ENCODE peak calls at places on chromosomes 6 and 20, in four cellular contexts. Z is A549, Q is K562, V is HepG2. J is an unnamed sample.

GRCh38 chr20:16701296-16701695 is 28.5 kb upstream of the SNRPB2 start:
- DNase-seq in Z (peak), V (peak), Q (no peak), J (peak)

GRCh38 chr20:51447097-51447764 is 95.3 kb downstream of the NFATC2 start:
- DNase-seq in V (peak), Q (no peak), Z (peak), J (no peak)

GRCh38 chr20:58429303-58429702 is 40.3 kb downstream of the VAPB start:
- DNase-seq in Z (no peak), Q (no peak), V (no peak), J (no peak)

GRCh38 chr6:163679753-163680152 is 265.2 kb downstream of the QKI start:
- DNase-seq in Q (no peak), Z (no peak), V (no peak), J (no peak)

GRCh38 chr20:61131944-61132343 is 120.1 kb upstream of the CDH4 start:
- DNase-seq in Q (no peak), Z (no peak), V (no peak), J (no peak)

GRCh38 chr6:149213829-149214228 is 103.7 kb upstream of the TAB2 start:
- DNase-seq in Q (no peak), V (no peak), Z (no peak), J (no peak)

GRCh38 chr20:35329435-35330139 is 37.4 kb upstream of the FAM83C start:
- DNase-seq in V (peak), Q (peak), Z (peak), J (peak)

GRCh38 chr6:34280216-34280615 is 31.4 kb upstream of the SMIM29 start:
- DNase-seq in V (no peak), Z (no peak), Q (no peak), J (no peak)

GRCh38 chr6:161151660-161152526 is 122.0 kb downstream of the AGPAT4 start:
- DNase-seq in V (no peak), Z (no peak), Q (no peak), J (no peak)

GRCh38 chr6:27547157-27548075 is 74.5 kb upstream of the ZNF184 start:
- DNase-seq in V (peak), Q (peak), Z (peak), J (peak)

GRCh38 chr6:157997893-157998608 is 16.4 kb downstream of the SYNJ2 start:
- DNase-seq in Z (no peak), V (no peak), Q (no peak), J (no peak)

GRCh38 chr6:158002249-158002950 is 20.7 kb downstream of the SYNJ2 start:
- DNase-seq in V (no peak), Q (no peak), Z (no peak), J (no peak)

GRCh38 chr6:157996918-157997702 is 15.4 kb downstream of the SYNJ2 start:
- DNase-seq in Z (no peak), Q (peak), V (no peak), J (no peak)

GRCh38 chr6:158000530-158001307 is 19.1 kb downstream of the SYNJ2 start:
- DNase-seq in V (no peak), Q (no peak), Z (no peak), J (no peak)

DNA sequence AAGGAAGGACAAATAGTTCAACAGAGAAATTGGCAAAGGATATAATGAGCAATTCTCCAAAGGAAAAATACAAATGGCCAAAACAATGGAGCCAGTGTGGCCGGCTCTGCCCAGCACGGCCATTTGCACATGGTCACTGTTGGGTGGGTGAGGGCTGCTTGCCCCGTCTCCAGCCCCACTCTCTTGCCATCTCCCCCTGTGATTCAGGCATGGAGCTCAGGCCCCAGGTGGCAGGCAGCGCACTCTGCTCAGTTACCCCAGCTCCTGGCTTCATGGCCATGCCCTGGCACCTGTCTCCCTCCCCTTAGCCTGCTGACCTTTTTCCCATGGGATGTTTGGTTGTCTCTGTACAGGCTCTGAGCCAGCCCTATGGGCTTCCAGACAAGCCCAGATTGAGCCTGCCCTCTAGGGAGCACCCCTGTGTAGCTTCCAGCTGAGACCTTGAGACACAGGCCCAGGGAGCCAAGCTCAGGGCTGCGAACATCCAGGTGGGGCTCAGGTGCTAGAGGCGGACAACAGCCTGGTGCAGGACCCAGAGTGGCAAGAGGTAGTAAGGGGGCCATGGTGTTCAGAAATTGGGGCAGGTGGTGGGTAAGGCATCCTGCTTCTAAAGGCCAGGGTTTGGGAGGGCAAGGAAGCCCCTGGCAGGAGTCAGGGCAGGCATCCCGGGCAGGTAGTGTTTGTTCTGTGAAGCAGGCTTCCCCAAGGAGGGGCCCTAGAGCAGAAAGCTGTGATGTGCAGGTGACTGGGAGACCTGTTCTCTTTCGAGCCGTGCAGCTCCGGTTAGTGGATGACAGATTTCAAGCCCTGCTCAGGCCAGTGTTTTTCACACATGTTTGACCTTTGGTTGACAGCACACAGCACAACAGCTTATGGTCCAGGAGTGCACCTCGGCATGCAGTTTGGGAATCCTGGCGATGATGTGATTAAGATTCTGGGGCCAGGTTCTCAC is 17.7 kb downstream of the SYNJ2 start:
- DNase-seq in V (no peak), Z (no peak), Q (no peak), J (no peak)
- TF ChIP-seq HMGXB4 in V (no peak), Z (no peak), Q (no peak), J (no peak)

DNA sequence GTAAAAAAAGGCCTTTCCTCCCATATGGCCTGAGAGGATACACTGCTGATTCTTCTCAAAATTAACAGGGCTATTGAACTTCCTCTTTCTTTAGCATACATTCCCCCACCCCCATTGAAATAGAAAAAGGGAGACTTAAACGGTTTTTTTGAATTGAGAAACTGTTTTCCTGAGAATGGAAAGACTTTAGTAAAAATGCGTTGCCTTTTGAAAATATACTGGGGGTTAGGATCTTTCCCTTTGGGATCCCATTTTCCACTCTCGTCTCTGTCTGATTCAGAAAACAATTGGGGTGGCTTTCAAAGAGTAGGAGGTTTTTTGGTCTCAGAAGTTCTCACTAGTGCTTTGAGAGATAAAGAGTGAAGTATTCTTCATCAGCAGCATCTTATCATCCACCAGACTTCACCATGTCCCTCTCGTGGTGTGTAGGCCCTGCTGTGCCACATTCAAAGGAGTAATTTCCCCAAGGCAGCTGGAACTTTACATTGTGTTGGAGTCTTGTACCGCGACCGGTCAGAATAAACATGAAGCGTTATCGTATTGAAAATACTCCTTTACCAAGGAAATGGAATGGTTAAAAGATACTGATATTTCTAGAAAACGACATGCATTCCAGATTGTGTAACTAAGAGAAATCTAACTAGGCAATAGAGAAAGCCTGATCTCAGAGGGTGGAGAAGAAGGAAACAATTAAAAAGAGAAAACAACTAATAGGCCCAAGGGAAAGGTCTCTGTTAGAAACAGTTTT is 10.6 kb downstream of the MYB start:
- DNase-seq in Z (no peak), V (no peak), Q (peak), J (no peak)
- TF ChIP-seq HMGXB4 in Z (no peak), V (no peak), Q (no peak), J (no peak)

GRCh38 chr6:69976591-69977090 is 110.3 kb downstream of the COL19A1 start:
- DNase-seq in Q (no peak), V (no peak), Z (no peak), J (no peak)
- TF ChIP-seq HMGXB4 in Q (no peak), V (no peak), Z (no peak), J (no peak)

DNA sequence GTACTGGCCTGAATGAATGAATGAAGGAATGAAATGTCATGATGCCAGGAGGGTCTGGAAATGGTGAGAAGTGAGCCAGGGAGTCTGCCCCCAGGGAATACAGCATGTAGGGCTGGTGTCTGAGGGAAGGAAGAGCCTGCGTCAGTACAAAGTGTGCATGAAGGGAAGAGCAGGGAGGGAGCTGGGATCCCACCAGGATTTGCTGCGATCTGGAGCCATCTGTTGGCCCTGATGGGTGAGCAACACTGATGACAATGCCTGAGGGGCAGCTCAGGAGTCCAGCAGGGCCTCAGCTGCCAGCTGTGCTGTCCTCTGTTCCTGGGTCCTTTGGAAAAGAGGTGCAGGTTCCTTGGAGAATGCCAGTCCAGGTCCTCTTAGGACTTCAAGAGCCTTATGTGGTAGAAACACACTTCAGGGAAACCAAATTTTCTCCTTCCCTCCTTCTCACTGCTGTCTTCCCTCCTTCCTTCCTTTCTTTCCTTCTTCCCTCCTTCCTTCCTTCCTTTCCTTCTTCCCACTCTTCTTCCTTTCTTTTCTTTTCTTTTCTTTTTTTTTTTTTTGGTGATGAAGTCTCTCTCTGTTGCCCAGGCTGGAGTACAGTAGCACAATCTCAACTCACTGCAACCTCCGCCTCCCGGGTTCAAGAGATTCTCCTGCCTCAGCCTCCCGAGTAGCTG is 11.5 kb downstream of the BPI start:
- DNase-seq in Q (no peak), V (no peak), Z (peak), J (no peak)
- TF ChIP-seq HMGXB4 in Q (no peak), V (no peak), Z (no peak), J (no peak)

GRCh38 chr20:50053790-50054547 is 59.0 kb downstream of the UBE2V1 start:
- DNase-seq in V (no peak), Q (no peak), Z (no peak), J (no peak)
- TF ChIP-seq HMGXB4 in V (no peak), Q (no peak), Z (no peak), J (no peak)

GRCh38 chr6:166926748-166927147 is 29.6 kb downstream of the RNASET2 start:
- DNase-seq in Q (no peak), Z (no peak), V (no peak), J (no peak)

GRCh38 chr6:166922937-166923336 is 33.4 kb downstream of the RNASET2 start:
- DNase-seq in Z (no peak), V (no peak), Q (no peak), J (no peak)

GRCh38 chr6:166927240-166927941 is 29.0 kb downstream of the RNASET2 start:
- DNase-seq in Z (no peak), Q (no peak), V (no peak), J (no peak)

GRCh38 chr6:166924531-166924930 is 31.8 kb downstream of the RNASET2 start:
- DNase-seq in Q (no peak), Z (no peak), V (no peak), J (no peak)

GRCh38 chr6:166925141-166925996 is 31.0 kb downstream of the RNASET2 start:
- DNase-seq in Q (no peak), V (no peak), Z (no peak), J (no peak)
- TF ChIP-seq HMGXB4 in Q (no peak), V (no peak), Z (no peak), J (no peak)

GRCh38 chr6:7532232-7532631 is 9.2 kb upstream of the DSP start:
- DNase-seq in V (no peak), Q (no peak), Z (no peak), J (peak)
- TF ChIP-seq HMGXB4 in V (no peak), Q (no peak), Z (no peak), J (no peak)